ENCODE peak calls at places on chromosomes 4 and X, in six cellular contexts. L is HFF-Myc, I is SK-N-SH, A is psoas muscle, K is hepatocyte, Q is choroid plexus epithelial cell. O is an unnamed sample.

GRCh38 chr4:14254806-14255445 is 627.4 kb upstream of the BOD1L1 start:
- DNase-seq in K (no peak), I (no peak), Q (no peak), A (no peak), L (no peak), O (no peak)

GRCh38 chr4:138103597-138104461 is 138.3 kb downstream of the SLC7A11 start:
- DNase-seq in Q (no peak), L (no peak), K (no peak), I (no peak), A (no peak), O (no peak)

GRCh38 chrX:47723689-47724088 is 64.7 kb upstream of the UXT start:
- DNase-seq in Q (no peak), I (no peak), K (no peak), A (no peak), L (no peak), O (no peak)

GRCh38 chr4:54737421-54737820 is 79.7 kb downstream of the KIT start:
- DNase-seq in A (no peak), K (no peak), Q (no peak), I (no peak), L (no peak), O (no peak)

GRCh38 chr4:1041147-1041935 is 29.9 kb downstream of the FGFRL1 start:
- DNase-seq in A (no peak), K (peak), I (no peak), L (no peak), Q (peak), O (peak)

GRCh38 chrX:17692709-17693346 is 44.5 kb upstream of the SCML1 start:
- DNase-seq in Q (peak), A (no peak), I (no peak), K (no peak), L (peak), O (peak)

GRCh38 chr4:2691313-2691712 is 64.8 kb downstream of the TNIP2 start:
- DNase-seq in A (no peak), K (no peak), L (no peak), Q (no peak), I (no peak), O (no peak)

GRCh38 chrX:102129473-102129872 is 4.0 kb downstream of the TCEAL2 start:
- DNase-seq in L (no peak), Q (peak), I (peak), A (no peak), K (no peak), O (peak)

GRCh38 chr4:112633477-112634235 is 3.1 kb downstream of the ZGRF1 start:
- DNase-seq in L (no peak), I (peak), A (no peak), Q (peak), K (peak), O (peak)

GRCh38 chr4:26220704-26221103 is 100.1 kb upstream of the RBPJ start:
- DNase-seq in K (no peak), L (no peak), A (no peak), I (no peak), Q (peak), O (peak)

GRCh38 chr4:105306158-105306781 is 159.6 kb downstream of the TET2 start:
- DNase-seq in L (no peak), Q (peak), A (no peak), I (no peak), K (no peak), O (no peak)

DNA sequence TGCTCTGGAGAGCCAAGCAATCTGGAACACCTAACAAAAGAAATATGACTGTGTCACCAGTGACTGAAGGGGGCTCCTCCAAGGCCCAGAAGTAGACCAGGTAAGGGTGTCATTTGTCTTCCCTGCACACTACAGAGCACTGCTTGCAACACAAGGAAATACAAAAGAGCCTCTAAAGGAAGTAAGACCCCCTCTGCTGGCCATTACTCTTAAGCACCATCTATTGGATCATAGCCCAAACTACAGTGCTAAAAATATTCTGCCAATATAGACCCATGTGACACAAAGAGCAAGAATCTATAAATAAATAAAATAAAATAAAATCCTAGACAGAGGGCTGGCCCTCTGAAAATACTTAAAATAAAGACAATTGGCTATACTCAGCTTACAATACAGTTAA is 528.7 kb downstream of the TMA16 start:
- DNase-seq in L (no peak), Q (no peak), A (no peak), I (no peak), K (no peak), O (no peak)
- TF ChIP-seq CTCF in L (no peak), Q (no peak), A (no peak), I (peak), K (no peak), O (no peak)

GRCh38 chr4:66569228-66569627 is 898.9 kb upstream of the EPHA5 start:
- DNase-seq in L (no peak), I (no peak), A (no peak), K (no peak), Q (no peak), O (no peak)

GRCh38 chr4:66574145-66574978 is 904.1 kb upstream of the EPHA5 start:
- DNase-seq in K (peak), Q (peak), I (no peak), L (no peak), A (no peak), O (peak)

GRCh38 chr4:66571145-66571544 is 900.9 kb upstream of the EPHA5 start:
- DNase-seq in L (no peak), I (no peak), K (no peak), Q (no peak), A (no peak), O (no peak)

GRCh38 chr4:66575024-66575696 is 904.9 kb upstream of the EPHA5 start:
- DNase-seq in I (no peak), A (peak), L (no peak), K (peak), Q (peak), O (peak)

DNA sequence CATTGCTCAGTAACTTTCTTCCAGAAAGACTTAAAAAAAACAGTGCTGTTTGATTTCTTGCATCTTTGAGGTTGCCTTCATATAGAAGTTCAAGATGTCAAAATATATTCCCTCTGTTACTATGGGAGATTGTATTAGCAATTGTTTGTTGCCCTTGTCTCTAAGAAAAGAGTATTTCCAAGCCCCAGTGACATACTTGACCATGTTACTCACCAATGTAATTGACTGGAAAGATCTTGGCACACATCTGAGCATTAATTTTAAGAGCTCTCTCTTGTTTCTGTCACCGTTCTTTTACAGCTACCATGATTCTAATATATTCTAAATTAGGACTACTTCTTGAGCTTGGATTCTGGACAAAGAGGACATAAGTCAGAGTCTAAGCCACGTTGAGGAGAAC is 902.7 kb upstream of the EPHA5 start:
- DNase-seq in L (no peak), I (no peak), Q (peak), K (no peak), A (no peak), O (peak)
- H3K4me3 ChIP-seq in L (no peak), I (no peak), Q (no peak), K (no peak), A (no peak), O (no peak)

GRCh38 chr4:157896726-157897125 is 276.1 kb downstream of the GASK1B start:
- DNase-seq in I (no peak), L (no peak), Q (no peak), K (no peak), A (no peak), O (no peak)
- TF ChIP-seq CTCF in I (no peak), L (no peak), Q (no peak), K (no peak), A (no peak), O (no peak)

GRCh38 chr4:168656055-168656660 is 159.3 kb downstream of the PALLD start:
- DNase-seq in Q (peak), K (no peak), A (no peak), L (no peak), I (no peak), O (peak)
- H3K4me3 ChIP-seq in Q (no peak), K (no peak), A (no peak), L (no peak), I (no peak), O (no peak)

GRCh38 chr4:11489449-11490083 is 60.9 kb upstream of the HS3ST1 start:
- DNase-seq in L (no peak), I (no peak), K (no peak), Q (no peak), A (no peak), O (no peak)
- TF ChIP-seq CTCF in L (no peak), I (no peak), K (no peak), Q (no peak), A (no peak), O (no peak)

GRCh38 chr4:11472535-11472934 is 43.8 kb upstream of the HS3ST1 start:
- DNase-seq in L (no peak), Q (no peak), K (no peak), I (no peak), A (no peak), O (no peak)
- H3K4me3 ChIP-seq in L (no peak), Q (no peak), K (no peak), I (no peak), A (no peak), O (no peak)

GRCh38 chrX:46506076-46506475 is 39.1 kb downstream of the ZNF674 start:
- DNase-seq in I (no peak), A (no peak), L (no peak), Q (no peak), K (no peak), O (no peak)
- TF ChIP-seq CTCF in I (no peak), A (no peak), L (no peak), Q (no peak), K (no peak), O (no peak)

GRCh38 chr4:38512840-38513239 is 151.2 kb upstream of the KLF3 start:
- DNase-seq in K (no peak), I (no peak), L (no peak), Q (no peak), A (no peak), O (no peak)

GRCh38 chr4:38511702-38512101 is 152.3 kb upstream of the KLF3 start:
- DNase-seq in A (no peak), K (no peak), I (no peak), Q (no peak), L (no peak), O (no peak)

GRCh38 chr4:38509551-38509950 is 154.4 kb upstream of the KLF3 start:
- DNase-seq in I (no peak), Q (no peak), K (no peak), A (no peak), L (no peak), O (no peak)

GRCh38 chr4:38514465-38515146 is 149.4 kb upstream of the KLF3 start:
- DNase-seq in K (no peak), I (no peak), A (no peak), Q (no peak), L (no peak), O (no peak)

GRCh38 chr4:38510201-38510600 is 153.8 kb upstream of the KLF3 start:
- DNase-seq in Q (peak), L (no peak), A (no peak), I (no peak), K (no peak), O (no peak)
- H3K4me3 ChIP-seq in Q (no peak), L (no peak), A (no peak), I (no peak), K (no peak), O (no peak)

DNA sequence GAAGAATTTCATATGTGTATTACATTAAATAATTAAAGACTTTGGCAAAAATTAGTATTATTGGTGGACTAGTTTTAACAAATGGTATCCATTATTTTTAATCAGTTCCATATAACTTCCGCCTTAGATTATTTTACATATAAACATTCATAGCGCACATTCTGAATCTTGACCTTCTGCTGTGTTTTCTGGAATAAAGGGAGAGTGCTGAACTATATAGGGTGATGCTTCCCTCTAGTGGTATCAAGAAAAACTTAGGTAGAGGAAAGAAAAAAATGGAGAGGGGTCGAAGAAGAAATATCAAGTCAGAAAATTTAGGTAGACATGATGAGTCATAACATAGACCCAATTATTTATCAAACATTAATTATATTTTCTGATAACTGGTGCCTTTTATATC is 155.6 kb upstream of the PACRGL start:
- DNase-seq in Q (peak), I (peak), A (no peak), K (peak), L (peak), O (peak)
- TF ChIP-seq CTCF in Q (peak), I (peak), A (peak), K (peak), L (peak), O (peak)

DNA sequence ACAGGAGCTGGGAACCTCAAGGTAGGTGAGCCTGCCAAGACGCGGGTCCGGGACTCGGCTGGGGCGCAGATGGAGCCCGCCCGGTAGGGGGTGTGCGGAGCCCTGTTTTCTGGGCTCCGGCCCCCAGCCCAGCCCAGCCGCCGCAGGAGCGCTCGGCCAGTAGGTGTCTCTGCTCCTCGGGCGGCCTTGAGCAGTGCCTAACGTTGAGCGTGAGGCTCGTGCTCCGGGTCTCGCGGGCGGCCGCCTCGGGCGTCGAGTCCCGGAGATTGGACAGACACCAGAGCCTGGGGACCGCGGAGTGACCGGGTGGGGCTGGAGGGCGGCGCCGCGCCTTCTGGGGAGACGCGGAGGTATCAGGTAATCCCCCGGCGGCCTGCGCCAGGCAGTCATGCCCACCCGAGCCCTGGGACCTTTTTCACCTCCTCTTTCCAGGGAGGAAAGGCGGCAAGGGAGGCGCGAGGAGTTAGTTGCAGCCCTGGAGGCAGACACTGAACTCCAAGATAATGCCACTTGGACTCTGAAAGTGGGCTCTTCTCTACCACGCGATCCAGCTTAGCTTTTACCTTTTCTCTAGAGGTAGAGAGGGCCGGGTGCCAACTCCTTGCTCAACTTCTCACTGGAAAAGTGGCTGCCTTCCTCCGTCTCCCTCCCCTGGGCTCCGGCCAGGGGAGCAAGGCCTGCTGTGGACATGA is 14.5 kb upstream of the FGG start:
- DNase-seq in Q (peak), I (peak), A (peak), K (peak), L (no peak), O (peak)
- H3K4me3 ChIP-seq in Q (peak), I (peak), A (peak), K (peak), L (no peak), O (peak)

O was measured in astrocyte of the spinal cord.